ENCODE peak calls at places on chromosomes 6 and 20, in nine cellular contexts. F, I, C, W, U, J, K, N and Q are unnamed samples.

GRCh38 chr6:139373154-139373927 is 1.1 kb downstream of the CITED2 start:
- ATAC-seq in J (peak), C (no peak), U (peak), I (peak), N (peak), W (peak), K (peak), F (peak), Q (no peak)

GRCh38 chr20:61314326-61315010 is 62.4 kb downstream of the CDH4 start:
- ATAC-seq in F (no peak), N (no peak), W (no peak), U (no peak), C (no peak), J (no peak), K (no peak), I (no peak), Q (no peak)

GRCh38 chr6:106116125-106116524 is 30.0 kb downstream of the PRDM1 start:
- ATAC-seq in C (no peak), U (peak), F (peak), W (no peak), J (no peak), I (no peak), K (no peak), N (no peak), Q (no peak)

GRCh38 chr20:64238851-64239387 is 16.6 kb upstream of the PCMTD2 start:
- ATAC-seq in C (no peak), K (no peak), J (no peak), W (no peak), F (no peak), I (peak), N (peak), U (no peak), Q (no peak)

GRCh38 chr6:24981385-24981758 is 45.6 kb upstream of the RIPOR2 start:
- ATAC-seq in W (no peak), J (no peak), F (no peak), K (no peak), I (no peak), C (no peak), U (peak), N (no peak), Q (no peak)

GRCh38 chr20:51553897-51554504 is 11.5 kb upstream of the NFATC2 start:
- ATAC-seq in W (no peak), I (peak), U (peak), C (no peak), K (no peak), N (no peak), F (no peak), J (peak), Q (no peak)

GRCh38 chr6:3987072-3987471 is 91.9 kb downstream of the FAM217A start:
- ATAC-seq in K (no peak), I (no peak), W (no peak), J (no peak), C (no peak), F (no peak), U (no peak), N (no peak), Q (no peak)

GRCh38 chr20:56202493-56203077 is 45.9 kb upstream of the MC3R start:
- ATAC-seq in U (peak), K (no peak), J (no peak), I (no peak), N (no peak), F (no peak), C (no peak), W (peak), Q (no peak)

GRCh38 chr6:85169189-85169588 is 280.7 kb upstream of the NT5E start:
- ATAC-seq in N (no peak), W (no peak), U (no peak), J (no peak), C (no peak), F (no peak), K (no peak), I (no peak), Q (no peak)

GRCh38 chr6:110233769-110234374 is 53.6 kb downstream of the CDC40 start:
- ATAC-seq in W (peak), U (no peak), F (peak), C (no peak), K (peak), J (peak), N (peak), I (peak), Q (no peak)

GRCh38 chr6:145836170-145836569 is 21.6 kb upstream of the FBXO30 start:
- ATAC-seq in I (no peak), C (no peak), K (peak), F (no peak), W (no peak), J (no peak), U (peak), N (no peak), Q (no peak)

GRCh38 chr20:62496525-62497218 is 20.9 kb upstream of the GATA5 start:
- ATAC-seq in C (no peak), F (no peak), U (no peak), K (no peak), W (peak), J (no peak), N (peak), I (peak), Q (no peak)

GRCh38 chr20:54041336-54041735 is 29.1 kb downstream of the BCAS1 start:
- ATAC-seq in K (no peak), W (no peak), I (no peak), F (no peak), N (no peak), U (no peak), J (no peak), C (no peak), Q (no peak)

GRCh38 chr6:149060300-149060984 is 257.1 kb upstream of the TAB2 start:
- ATAC-seq in W (peak), K (peak), F (peak), N (peak), I (peak), U (no peak), J (peak), C (peak), Q (no peak)

GRCh38 chr20:23013429-23013828 is 21.7 kb upstream of the SSTR4 start:
- ATAC-seq in I (no peak), U (peak), F (peak), J (no peak), C (peak), N (no peak), K (no peak), W (no peak), Q (no peak)

GRCh38 chr20:35151739-35152138 is 4.6 kb upstream of the EDEM2 start:
- ATAC-seq in F (peak), I (no peak), J (no peak), C (no peak), W (no peak), K (no peak), U (no peak), N (no peak), Q (peak)

GRCh38 chr20:52655365-52655764 is 316.8 kb upstream of the TSHZ2 start:
- ATAC-seq in I (no peak), W (no peak), F (no peak), K (no peak), N (no peak), C (no peak), U (no peak), J (no peak), Q (no peak)

GRCh38 chr6:166830891-166831363 is 125.4 kb downstream of the RNASET2 start:
- ATAC-seq in U (no peak), I (no peak), K (peak), J (no peak), F (no peak), W (no peak), N (no peak), C (no peak), Q (no peak)

GRCh38 chr6:134416501-134417154 is 98.7 kb upstream of the SGK1 start:
- ATAC-seq in J (no peak), I (no peak), F (no peak), N (no peak), W (no peak), U (no peak), C (no peak), K (peak), Q (no peak)

GRCh38 chr6:100366419-100366818 is 98.3 kb downstream of the SIM1 start:
- ATAC-seq in I (no peak), N (no peak), K (no peak), U (peak), C (no peak), W (no peak), J (no peak), F (no peak), Q (no peak)

GRCh38 chr20:34654207-34654744 is 22.6 kb downstream of the PIGU start:
- ATAC-seq in J (no peak), K (no peak), W (no peak), C (no peak), U (no peak), I (no peak), F (no peak), N (no peak), Q (no peak)

GRCh38 chr6:16754274-16754673 is 7.0 kb downstream of the ATXN1 start:
- ATAC-seq in K (no peak), W (no peak), I (no peak), N (no peak), J (no peak), C (no peak), F (no peak), U (no peak), Q (no peak)

GRCh38 chr6:160462551-160463109 is 114.5 kb downstream of the SLC22A3 start:
- ATAC-seq in F (no peak), W (no peak), N (peak), I (peak), J (peak), K (peak), C (no peak), U (peak), Q (no peak)

GRCh38 chr20:63854069-63854765 is 7.1 kb upstream of the ABHD16B start:
- ATAC-seq in U (no peak), K (peak), N (no peak), W (peak), J (no peak), F (peak), C (peak), I (no peak), Q (peak)

GRCh38 chr6:139679516-139680179 is 305.2 kb upstream of the CITED2 start:
- ATAC-seq in I (no peak), K (no peak), F (no peak), U (no peak), N (no peak), J (no peak), W (no peak), C (no peak), Q (no peak)

GRCh38 chr6:26536571-26537159 is 1.5 kb upstream of the HMGN4 start:
- ATAC-seq in K (peak), J (no peak), F (no peak), C (no peak), N (no peak), I (peak), U (no peak), W (no peak), Q (no peak)

GRCh38 chr20:24102290-24102689 is 113.7 kb upstream of the GGTLC1 start:
- ATAC-seq in C (no peak), I (peak), K (no peak), J (no peak), F (no peak), N (no peak), U (no peak), W (peak), Q (no peak)

GRCh38 chr20:37669773-37670236 is 24.0 kb upstream of the CTNNBL1 start:
- ATAC-seq in U (no peak), I (no peak), C (no peak), J (no peak), K (no peak), W (peak), F (no peak), N (no peak), Q (no peak)

GRCh38 chr6:45946352-45946751 is 69.3 kb downstream of the CLIC5 start:
- ATAC-seq in C (peak), I (no peak), F (peak), N (no peak), K (no peak), J (no peak), U (peak), W (no peak), Q (peak)

GRCh38 chr6:158939255-158940170 is 60.5 kb downstream of the RSPH3 start:
- ATAC-seq in U (no peak), N (peak), I (peak), W (peak), C (no peak), J (no peak), F (no peak), K (peak), Q (no peak)

GRCh38 chr6:110389689-110390382 is 25.5 kb downstream of the DDO start:
- ATAC-seq in F (peak), N (no peak), J (peak), I (no peak), U (no peak), W (no peak), C (no peak), K (no peak), Q (no peak)